ENCODE peak calls at places on chromosomes 7 and 10, in seven cellular contexts. K is HFF-Myc; P is activated CD4-positive, alpha-beta T cell treated with anti-CD3 and anti-CD28 coated beads, Interleukin-2, amount 50 U/mL, for 1 hour; O is EL; M is B cell; Z is NCI-H345; A is central memory CD8-positive, alpha-beta T cell. B is an unnamed sample.

GRCh38 chr10:112793197-112793921 is 156.7 kb upstream of the TCF7L2 start:
- DNase-seq in K (no peak), P (no peak), O (peak), M (no peak), Z (peak), A (no peak), B (no peak)

GRCh38 chr10:71978476-71978875 is 14.3 kb downstream of the CHST3 start:
- DNase-seq in K (no peak), P (no peak), O (no peak), M (no peak), Z (no peak), A (no peak), B (no peak)

GRCh38 chr10:52541082-52541481 is 227.0 kb downstream of the DKK1 start:
- DNase-seq in K (no peak), P (no peak), O (peak), M (no peak), Z (no peak), A (no peak), B (no peak)

GRCh38 chr7:116630932-116631449 is 41.0 kb upstream of the MET start:
- DNase-seq in K (peak), P (no peak), O (peak), M (peak), Z (no peak), A (no peak), B (peak)

GRCh38 chr7:83439021-83439420 is 209.9 kb downstream of the SEMA3E start:
- DNase-seq in K (no peak), P (no peak), O (no peak), M (no peak), Z (no peak), A (no peak), B (no peak)

GRCh38 chr7:1058311-1058710 is 14.0 kb downstream of the GPR146 start:
- DNase-seq in K (no peak), P (no peak), O (no peak), M (no peak), Z (no peak), A (no peak), B (no peak)

GRCh38 chr10:74156919-74157289 is 5.9 kb downstream of the ADK start:
- DNase-seq in K (no peak), P (no peak), O (no peak), M (no peak), Z (no peak), A (no peak), B (no peak)

GRCh38 chr7:51261117-51261835 is 55.3 kb downstream of the COBL start:
- DNase-seq in K (no peak), P (no peak), O (no peak), M (no peak), Z (no peak), A (no peak), B (no peak)

GRCh38 chr7:30799206-30799975 is 28.2 kb downstream of the MINDY4 start:
- DNase-seq in K (peak), P (no peak), O (peak), M (no peak), Z (no peak), A (no peak), B (peak)

GRCh38 chr10:128896183-128896805 is 570.7 kb upstream of the MGMT start:
- DNase-seq in K (no peak), P (no peak), O (no peak), M (no peak), Z (no peak), A (no peak), B (no peak)

GRCh38 chr7:106653488-106653887 is 7.5 kb downstream of the CCDC71L start:
- DNase-seq in K (no peak), P (no peak), O (no peak), M (no peak), Z (no peak), A (no peak), B (no peak)

GRCh38 chr7:128940494-128941322 is 3.0 kb downstream of the IRF5 start:
- DNase-seq in K (no peak), P (no peak), O (no peak), M (peak), Z (no peak), A (no peak), B (no peak)

GRCh38 chr10:87705339-87705738 is 45.7 kb downstream of the PAPSS2 start:
- DNase-seq in K (no peak), P (no peak), O (peak), M (no peak), Z (no peak), A (no peak), B (no peak)

GRCh38 chr10:92760609-92761008 is 70.9 kb downstream of the HHEX start:
- DNase-seq in K (peak), P (no peak), O (peak), M (no peak), Z (no peak), A (no peak), B (no peak)

GRCh38 chr10:97763411-97763810 is 8.4 kb downstream of the SFRP5 start:
- DNase-seq in K (no peak), P (no peak), O (no peak), M (no peak), Z (no peak), A (no peak), B (no peak)

GRCh38 chr7:5528071-5528814 is 104.6 kb upstream of the TNRC18 start:
- DNase-seq in K (no peak), P (peak), O (peak), M (peak), Z (no peak), A (peak), B (no peak)

GRCh38 chr7:445563-446288 is 73.9 kb downstream of the PDGFA start:
- DNase-seq in K (no peak), P (no peak), O (no peak), M (no peak), Z (no peak), A (no peak), B (no peak)

GRCh38 chr7:79376297-79377025 is 77.0 kb downstream of the MAGI2 start:
- DNase-seq in K (no peak), P (no peak), O (no peak), M (no peak), Z (no peak), A (no peak), B (no peak)

GRCh38 chr7:91089382-91089963 is 174.8 kb upstream of the FZD1 start:
- DNase-seq in K (peak), P (no peak), O (peak), M (no peak), Z (peak), A (no peak), B (no peak)

GRCh38 chr10:23174075-23174973 is 17.8 kb upstream of the PTF1A start:
- DNase-seq in K (no peak), P (no peak), O (no peak), M (no peak), Z (no peak), A (no peak), B (no peak)

GRCh38 chr7:30692882-30693281 is 10.6 kb upstream of the CRHR2 start:
- DNase-seq in K (no peak), P (no peak), O (no peak), M (no peak), Z (no peak), A (no peak), B (no peak)

GRCh38 chr10:62666264-62666663 is 138.3 kb upstream of the ADO start:
- DNase-seq in K (no peak), P (no peak), O (no peak), M (no peak), Z (no peak), A (no peak), B (no peak)

GRCh38 chr7:150378115-150378852 is 846 bp upstream of the ZNF775 start:
- DNase-seq in K (peak), P (no peak), O (peak), M (peak), Z (peak), A (peak), B (no peak)

GRCh38 chr7:13920053-13920697 is 69.3 kb downstream of the ETV1 start:
- DNase-seq in K (peak), P (no peak), O (peak), M (no peak), Z (peak), A (no peak), B (peak)

GRCh38 chr7:123580406-123581161 is 21.0 kb upstream of the ASB15 start:
- DNase-seq in K (no peak), P (no peak), O (peak), M (no peak), Z (peak), A (no peak), B (no peak)

GRCh38 chr7:90563286-90563685 is 32.8 kb upstream of the CDK14 start:
- DNase-seq in K (no peak), P (no peak), O (no peak), M (no peak), Z (no peak), A (no peak), B (no peak)

GRCh38 chr7:111384065-111384891 is 178.0 kb downstream of the IMMP2L start:
- DNase-seq in K (no peak), P (no peak), O (peak), M (no peak), Z (no peak), A (no peak), B (no peak)

GRCh38 chr10:21030096-21030495 is 133.0 kb upstream of the NEBL start:
- DNase-seq in K (no peak), P (no peak), O (no peak), M (no peak), Z (no peak), A (no peak), B (no peak)

GRCh38 chr7:157497367-157497743 is 160.6 kb downstream of the DNAJB6 start:
- DNase-seq in K (no peak), P (no peak), O (no peak), M (no peak), Z (no peak), A (no peak), B (no peak)

GRCh38 chr10:97037365-97038361 is 148.1 kb downstream of the SLIT1 start:
- DNase-seq in K (no peak), P (peak), O (peak), M (peak), Z (peak), A (peak), B (peak)

GRCh38 chr10:119007211-119007574 is 22.3 kb upstream of the NANOS1 start:
- DNase-seq in K (no peak), P (no peak), O (no peak), M (no peak), Z (no peak), A (no peak), B (no peak)

GRCh38 chr7:158277219-158278141 is 310.1 kb downstream of the PTPRN2 start:
- DNase-seq in K (no peak), P (no peak), O (no peak), M (no peak), Z (no peak), A (no peak), B (no peak)

GRCh38 chr7:8260871-8261707 is 878 bp downstream of the ICA1 start:
- DNase-seq in K (no peak), P (no peak), O (peak), M (no peak), Z (peak), A (no peak), B (peak)

GRCh38 chr7:89017676-89018075 is 222.1 kb upstream of the TEX47 start:
- DNase-seq in K (no peak), P (no peak), O (no peak), M (no peak), Z (no peak), A (no peak), B (no peak)